ENCODE peak calls at places on chromosome X, in eight cellular contexts. D is ecto neural progenitor cell; G is T-helper 17 cell; I is activated CD4-positive, alpha-beta T cell treated with anti-CD3 and anti-CD28 coated beads, Interleukin-2, amount 10 ng/mL, durations not matched to agents 7 days and 5 days; B is pancreas; N is Ammon's horn; O is fibroblast of the aortic adventitia; R is Calu3. Z is an unnamed sample.
A peak's percentile ranks its signal among the peaks of the same experiment; 100 is the strongest.

GRCh38 chrX:115650916-115651315 is 89.9 kb downstream of the PLS3 start:
- DNase-seq in I (peak; percentile 7), D (peak; percentile 64), N (peak; percentile 47), B (no peak), G (no peak), O (peak; percentile 63), R (peak; percentile 28), Z (peak; percentile 1)

GRCh38 chrX:97602465-97603258 is 719.0 kb downstream of the RPA4 start:
- DNase-seq in O (no peak), N (no peak), I (no peak), G (no peak), R (no peak), D (no peak), B (no peak), Z (no peak)

GRCh38 chrX:68829594-68830485 is 1.0 kb downstream of the EFNB1 start:
- DNase-seq in G (no peak), R (no peak), I (peak; percentile 12), O (peak; percentile 17), B (no peak), N (no peak), D (peak; percentile 49), Z (peak; percentile 13)

GRCh38 chrX:17822351-17822750 is 38.7 kb downstream of the RAI2 start:
- DNase-seq in R (no peak), O (peak; percentile 31), I (no peak), N (no peak), B (no peak), D (no peak), G (no peak), Z (no peak)

GRCh38 chrX:43551590-43551989 is 104.5 kb upstream of the MAOA start:
- DNase-seq in D (no peak), G (no peak), B (no peak), R (no peak), N (no peak), I (no peak), O (no peak), Z (no peak)

GRCh38 chrX:10756365-10756915 is 136.1 kb upstream of the MID1 start:
- DNase-seq in I (no peak), O (peak; percentile 88), R (peak; percentile 38), B (no peak), D (no peak), G (no peak), N (no peak), Z (no peak)

GRCh38 chrX:65643046-65643785 is 24.2 kb upstream of the MSN start:
- DNase-seq in R (peak; percentile 6), G (no peak), D (no peak), I (no peak), O (peak; percentile 55), N (no peak), B (peak; percentile 28), Z (no peak)

GRCh38 chrX:78693547-78693946 is 34.4 kb upstream of the RTL3 start:
- DNase-seq in O (peak; percentile 7), G (no peak), D (no peak), B (no peak), N (no peak), R (no peak), I (no peak), Z (no peak)

GRCh38 chrX:126799059-126799458 is 20.5 kb upstream of the PRR32 start:
- DNase-seq in D (no peak), I (no peak), N (no peak), B (no peak), R (no peak), O (no peak), G (no peak), Z (no peak)

GRCh38 chrX:118507766-118508165 is 12.2 kb downstream of the DOCK11 start:
- DNase-seq in I (no peak), G (no peak), B (no peak), N (no peak), D (no peak), O (no peak), R (no peak), Z (no peak)

GRCh38 chrX:23228454-23228853 is 106.2 kb upstream of the PTCHD1 start:
- DNase-seq in R (no peak), D (no peak), O (no peak), I (no peak), G (no peak), B (no peak), N (no peak), Z (no peak)

GRCh38 chrX:18995216-18995615 is 11.3 kb upstream of the PHKA2 start:
- DNase-seq in G (no peak), I (no peak), N (no peak), R (no peak), B (no peak), D (no peak), O (peak; percentile 59), Z (no peak)

GRCh38 chrX:35617836-35618235 is 180.3 kb upstream of the MAGEB16 start:
- DNase-seq in I (no peak), G (no peak), O (no peak), D (no peak), R (no peak), B (no peak), N (no peak), Z (no peak)

GRCh38 chrX:41350976-41351569 is 17.1 kb downstream of the DDX3X start:
- DNase-seq in D (no peak), G (no peak), R (no peak), N (no peak), I (no peak), B (no peak), O (no peak), Z (no peak)

GRCh38 chrX:103513476-103514108 is 5.7 kb downstream of the RAB40A start:
- DNase-seq in G (no peak), R (no peak), B (no peak), D (no peak), N (no peak), O (no peak), I (no peak), Z (no peak)

GRCh38 chrX:7027071-7027470 is 120.4 kb upstream of the STS start:
- DNase-seq in D (no peak), I (no peak), N (no peak), G (no peak), R (no peak), O (no peak), B (peak; percentile 30), Z (no peak)

Z was measured in germinal center.